ENCODE peak calls at places on chromosomes 12 and 14, in seven cellular contexts. Z is IMR-90, H is H1, F is mesenchymal stem cell, L is neuronal stem cell, A is H9, D is mesendoderm. J is an unnamed sample.

GRCh38 chr14:21039059-21039422 is 3.1 kb upstream of the RNASE7 start:
- DNase-seq in H (no peak), L (no peak), Z (peak; percentile 43), A (peak; percentile 77), F (peak; percentile 42), D (peak; percentile 82), J (peak; percentile 32)

GRCh38 chr12:45687081-45688015 is 42.2 kb upstream of the ARID2 start:
- DNase-seq in H (no peak), F (no peak), A (no peak), Z (no peak), L (no peak), D (no peak), J (no peak)

GRCh38 chr14:50943943-50944646 is at the start of gene PYGL:
- DNase-seq in A (peak; percentile 81), H (no peak), L (peak; percentile 65), F (peak; percentile 78), Z (peak; percentile 49), D (peak; percentile 82), J (peak; percentile 89)

GRCh38 chr12:128771681-128772080 is 52.1 kb downstream of the SLC15A4 start:
- DNase-seq in F (no peak), L (no peak), D (no peak), Z (peak; percentile 4), H (no peak), A (no peak), J (no peak)

GRCh38 chr14:61372379-61372778 is 51.0 kb downstream of the PRKCH start:
- DNase-seq in Z (no peak), A (no peak), L (no peak), F (no peak), D (no peak), H (no peak), J (no peak)

GRCh38 chr12:47712171-47712570 is 6.3 kb upstream of the RPAP3 start:
- DNase-seq in A (peak; percentile 24), Z (no peak), D (no peak), F (no peak), H (no peak), L (no peak), J (no peak)

GRCh38 chr12:8065991-8066594 is at the start of gene C3AR1:
- DNase-seq in H (no peak), Z (peak; percentile 79), D (no peak), F (peak; percentile 90), A (no peak), L (no peak), J (peak; percentile 52)

GRCh38 chr14:27917896-27918295 is 848.7 kb upstream of the FOXG1 start:
- DNase-seq in F (no peak), Z (no peak), A (peak; percentile 36), L (no peak), H (no peak), D (peak; percentile 0), J (no peak)

GRCh38 chr12:48366131-48366530 is 15.4 kb upstream of the ZNF641 start:
- DNase-seq in A (no peak), L (no peak), Z (no peak), F (no peak), H (no peak), D (peak; percentile 1), J (no peak)

GRCh38 chr12:131014343-131014742 is 60.6 kb downstream of the ADGRD1 start:
- DNase-seq in L (no peak), A (no peak), H (no peak), Z (no peak), F (no peak), D (no peak), J (no peak)

GRCh38 chr12:18723752-18724151 is 14.1 kb downstream of the PLCZ1 start:
- DNase-seq in H (no peak), A (no peak), L (no peak), D (peak; percentile 45), F (peak; percentile 82), Z (peak; percentile 93), J (peak; percentile 11)

GRCh38 chr12:105813201-105813600 is 325.6 kb downstream of the NUAK1 start:
- DNase-seq in D (no peak), F (peak; percentile 4), Z (no peak), H (no peak), L (peak; percentile 27), A (no peak), J (no peak)

GRCh38 chr14:95045255-95045701 is 112.1 kb downstream of the DICER1 start:
- DNase-seq in Z (no peak), D (no peak), H (no peak), F (no peak), A (peak; percentile 21), L (no peak), J (no peak)

GRCh38 chr12:108127654-108128053 is 1.4 kb upstream of the WSCD2 start:
- DNase-seq in A (no peak), H (no peak), F (no peak), Z (no peak), L (no peak), D (no peak), J (no peak)

GRCh38 chr14:24367506-24368214 is at the start of gene NFATC4:
- DNase-seq in L (peak; percentile 90), Z (peak; percentile 96), H (no peak), D (peak; percentile 98), F (peak; percentile 98), A (peak; percentile 89), J (peak; percentile 51)

GRCh38 chr12:19850341-19851065 is 411.2 kb downstream of the AEBP2 start:
- DNase-seq in Z (peak; percentile 53), H (no peak), L (no peak), D (peak; percentile 15), A (no peak), F (peak; percentile 77), J (peak; percentile 39)

DNA sequence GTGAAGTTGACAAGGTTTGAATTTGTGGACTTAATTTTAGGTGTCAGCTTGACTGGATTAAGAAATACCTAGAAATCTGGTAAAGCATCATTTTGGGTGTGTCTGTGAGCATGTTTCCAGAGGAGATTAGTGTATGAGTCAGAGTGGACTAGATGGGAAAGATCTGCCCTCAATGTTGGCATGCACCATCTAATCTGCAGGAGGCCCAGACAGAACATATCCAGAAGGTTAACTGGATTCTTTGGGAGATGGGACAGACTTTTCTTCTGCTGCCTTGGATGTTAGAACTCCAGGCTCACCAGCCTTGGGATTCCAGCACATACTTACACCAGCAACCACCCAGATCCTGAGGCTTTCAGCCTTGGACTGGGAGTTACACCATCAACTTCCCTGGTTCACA is 14.1 kb downstream of the SGPP1 start:
- DNase-seq in A (no peak), L (no peak), H (no peak), F (peak; percentile 22), Z (peak; percentile 51), D (no peak), J (peak; percentile 82)
- H3K4me2 ChIP-seq in A (no peak overlapping the region), L (no peak overlapping the region), H (no peak overlapping the region), F (no peak overlapping the region), Z (no peak overlapping the region), D (no peak overlapping the region), J (no peak overlapping the region)

GRCh38 chr12:24172031-24172772 is 222.7 kb upstream of the SOX5 start:
- DNase-seq in F (no peak), H (no peak), A (peak; percentile 58), D (peak; percentile 67), L (no peak), Z (no peak), J (peak; percentile 2)

GRCh38 chr12:24175949-24176348 is 226.5 kb upstream of the SOX5 start:
- DNase-seq in D (no peak), F (no peak), A (no peak), L (no peak), H (no peak), Z (no peak), J (peak; percentile 7)

GRCh38 chr12:24177889-24178288 is 228.4 kb upstream of the SOX5 start:
- DNase-seq in Z (no peak), D (no peak), A (no peak), H (no peak), L (no peak), F (peak; percentile 12), J (no peak)

GRCh38 chr12:24172773-24173447 is 223.4 kb upstream of the SOX5 start:
- DNase-seq in D (no peak), F (peak; percentile 6), Z (no peak), A (no peak), L (no peak), H (no peak), J (no peak)

GRCh38 chr12:24175281-24175680 is 225.8 kb upstream of the SOX5 start:
- DNase-seq in L (no peak), A (no peak), D (no peak), H (no peak), F (no peak), Z (no peak), J (no peak)
- H3K4ac ChIP-seq in L (no peak overlapping the region), A (no peak overlapping the region), D (no peak overlapping the region), H (no peak overlapping the region), F (no peak overlapping the region), Z (no peak overlapping the region), J (no peak overlapping the region)

GRCh38 chr12:26573212-26573909 is 259.6 kb downstream of the ITPR2 start:
- DNase-seq in L (no peak), D (peak; percentile 69), H (no peak), Z (no peak), F (no peak), A (no peak), J (no peak)

GRCh38 chr12:26571539-26571938 is 261.5 kb downstream of the ITPR2 start:
- DNase-seq in D (no peak), H (no peak), Z (no peak), L (no peak), F (no peak), A (no peak), J (no peak)

GRCh38 chr12:26580619-26581018 is 252.4 kb downstream of the ITPR2 start:
- DNase-seq in Z (no peak), A (no peak), D (no peak), F (no peak), L (no peak), H (no peak), J (no peak)

GRCh38 chr12:26572131-26572530 is 260.9 kb downstream of the ITPR2 start:
- DNase-seq in H (no peak), L (no peak), F (peak; percentile 1), Z (peak; percentile 4), D (peak; percentile 34), A (no peak), J (no peak)

DNA sequence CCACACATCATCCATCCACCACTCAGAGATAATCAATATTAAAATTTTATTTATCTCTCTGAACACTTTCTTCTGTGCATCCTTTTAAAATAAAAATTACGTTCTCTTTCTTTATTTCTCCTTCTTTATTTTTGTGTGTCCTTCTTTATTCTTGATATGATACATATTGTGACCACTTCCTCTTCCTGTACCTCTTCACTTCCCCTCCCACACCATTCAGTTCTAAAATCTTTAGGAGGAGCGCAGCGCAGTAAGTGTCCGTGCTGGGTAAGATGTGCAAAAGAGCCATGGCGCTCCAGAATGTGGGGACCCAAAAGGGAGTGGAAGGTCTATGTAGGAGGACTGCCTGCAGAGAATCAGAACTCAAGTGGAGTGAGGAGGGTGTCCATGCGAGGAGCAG is 256.7 kb downstream of the ITPR2 start:
- DNase-seq in Z (no peak), H (no peak), D (no peak), F (no peak), L (no peak), A (no peak), J (no peak)
- H3K4me2 ChIP-seq in Z (no peak overlapping the region), H (no peak overlapping the region), D (no peak overlapping the region), F (no peak overlapping the region), L (no peak overlapping the region), A (no peak overlapping the region), J (no peak overlapping the region)

GRCh38 chr12:120012067-120012621 is 23.1 kb downstream of the BICDL1 start:
- DNase-seq in D (peak; percentile 92), F (peak; percentile 23), L (peak; percentile 37), A (peak; percentile 43), H (no peak), Z (peak; percentile 1), J (peak; percentile 95)
- H3K4ac ChIP-seq in D (no peak overlapping the region), F (no peak overlapping the region), L (no peak overlapping the region), A (no peak overlapping the region), H (no peak overlapping the region), Z (no peak overlapping the region), J (no peak overlapping the region)

GRCh38 chr12:40229690-40230651 is 5.2 kb downstream of the LRRK2 start:
- DNase-seq in H (no peak), F (no peak), L (no peak), D (no peak), Z (no peak), A (no peak), J (no peak)
- H3K4me2 ChIP-seq in H (no peak overlapping the region), F (no peak overlapping the region), L (no peak overlapping the region), D (no peak overlapping the region), Z (no peak overlapping the region), A (no peak overlapping the region), J (no peak overlapping the region)

J was measured in trophoblast cell.